ENCODE peak calls at places on chromosomes 13 and 19, in nine cellular contexts. K is dermis blood vessel endothelial cell; O is naive thymus-derived CD8-positive, alpha-beta T cell; W is T-helper 22 cell; V is GM12892; R is OCI-LY7; S is NCI-H2081 treated with DMSO at 0.1 percent for 48 hours; U is substantia nigra; H is NCI-H1092. Q is an unnamed sample.

GRCh38 chr19:49387936-49388372 is at the start of gene KASH5:
- DNase-seq in K (peak; percentile 87), O (peak; percentile 88), W (peak; percentile 61), V (no peak), R (peak; percentile 98), S (no peak), U (peak; percentile 48), H (no peak), Q (peak; percentile 94)

GRCh38 chr13:33188093-33188882 is 97.3 kb downstream of the STARD13 start:
- DNase-seq in K (peak; percentile 53), O (no peak), W (no peak), V (no peak), R (no peak), S (no peak), U (no peak), H (no peak), Q (no peak)

GRCh38 chr19:19204181-19204580 is 967 bp upstream of the NR2C2AP start:
- DNase-seq in K (no peak), O (no peak), W (no peak), V (no peak), R (no peak), S (no peak), U (no peak), H (no peak), Q (no peak)

GRCh38 chr19:47661161-47661560 is 52.1 kb upstream of the EHD2 start:
- DNase-seq in K (no peak), O (no peak), W (no peak), V (no peak), R (no peak), S (no peak), U (no peak), H (no peak), Q (no peak)

GRCh38 chr13:40539954-40540706 is 126.3 kb downstream of the FOXO1 start:
- DNase-seq in K (peak; percentile 97), O (no peak), W (no peak), V (no peak), R (no peak), S (no peak), U (no peak), H (no peak), Q (no peak)

GRCh38 chr19:8366961-8367326 is 3.0 kb downstream of the ANGPTL4 start:
- DNase-seq in K (peak; percentile 32), O (no peak), W (no peak), V (no peak), R (no peak), S (no peak), U (no peak), H (no peak), Q (no peak)

GRCh38 chr19:48735031-48735615 is 5.3 kb downstream of the RASIP1 start:
- DNase-seq in K (no peak), O (no peak), W (no peak), V (no peak), R (no peak), S (no peak), U (no peak), H (no peak), Q (no peak)

GRCh38 chr13:94233401-94233800 is 246.1 kb downstream of the DCT start:
- DNase-seq in K (peak; percentile 69), O (no peak), W (no peak), V (no peak), R (no peak), S (no peak), U (no peak), H (no peak), Q (no peak)

GRCh38 chr19:39813264-39813998 is 20.5 kb downstream of the DYRK1B start:
- DNase-seq in K (no peak), O (no peak), W (no peak), V (no peak), R (no peak), S (no peak), U (no peak), H (no peak), Q (no peak)

GRCh38 chr19:35717665-35718344 is at the start of gene KMT2B:
- DNase-seq in K (no peak), O (no peak), W (no peak), V (peak; percentile 99), R (no peak), S (no peak), U (peak; percentile 92), H (peak; percentile 89), Q (peak; percentile 98)

GRCh38 chr19:10568444-10568825 is 344 bp downstream of the CDKN2D start:
- DNase-seq in K (peak; percentile 44), O (no peak), W (no peak), V (no peak), R (peak; percentile 77), S (no peak), U (no peak), H (peak; percentile 51), Q (no peak)

GRCh38 chr13:93425411-93425810 is 198.8 kb downstream of the GPC6 start:
- DNase-seq in K (no peak), O (no peak), W (no peak), V (no peak), R (no peak), S (no peak), U (no peak), H (no peak), Q (no peak)

GRCh38 chr13:49657241-49657641 is 28.9 kb downstream of the ARL11 start:
- DNase-seq in K (no peak), O (no peak), W (no peak), V (no peak), R (no peak), S (no peak), U (no peak), H (no peak), Q (no peak)

GRCh38 chr19:3683866-3684816 is 16.1 kb downstream of the PIP5K1C start:
- DNase-seq in K (peak; percentile 78), O (no peak), W (no peak), V (peak; percentile 70), R (no peak), S (peak; percentile 3), U (no peak), H (no peak), Q (peak; percentile 70)

GRCh38 chr13:35388979-35389378 is 87.5 kb downstream of the MAB21L1 start:
- DNase-seq in K (peak; percentile 85), O (no peak), W (no peak), V (no peak), R (no peak), S (no peak), U (no peak), H (no peak), Q (no peak)